ENCODE peak calls at places on chromosomes 4 and X, in six cellular contexts. U, C, F, N, E and X are unnamed samples.

GRCh38 chrX:105323951-105324350 is 103.5 kb upstream of the TEX13A start:
- DNase-seq in F (peak), E (no peak), N (peak), U (no peak), C (no peak), X (no peak)

GRCh38 chr4:159547645-159548308 is 444.9 kb downstream of the RAPGEF2 start:
- DNase-seq in N (peak), C (peak), F (peak), E (no peak), U (no peak), X (no peak)

GRCh38 chr4:83599183-83599582 is 63.3 kb downstream of the GPAT3 start:
- DNase-seq in E (no peak), N (no peak), U (no peak), F (peak), C (no peak), X (no peak)

GRCh38 chrX:66872771-66873170 is 233.9 kb upstream of the EDA2R start:
- DNase-seq in E (no peak), N (no peak), U (no peak), F (no peak), C (no peak), X (no peak)

GRCh38 chrX:69119122-69119521 is 46.1 kb downstream of the PJA1 start:
- DNase-seq in U (no peak), N (no peak), E (no peak), C (no peak), F (no peak), X (no peak)

GRCh38 chr4:1910643-1911042 is 39.5 kb downstream of the NSD2 start:
- DNase-seq in N (no peak), U (no peak), E (no peak), C (peak), F (peak), X (peak)

GRCh38 chr4:16253127-16253960 is 27.1 kb upstream of the TAPT1 start:
- DNase-seq in E (no peak), N (no peak), U (no peak), F (peak), C (no peak), X (peak)

GRCh38 chr4:186889876-186890643 is 166.4 kb upstream of the FAT1 start:
- DNase-seq in U (no peak), E (no peak), F (no peak), N (no peak), C (no peak), X (no peak)

GRCh38 chrX:68994135-68994882 is 165.5 kb downstream of the EFNB1 start:
- DNase-seq in E (no peak), F (no peak), U (no peak), N (no peak), C (no peak), X (no peak)

GRCh38 chrX:134679226-134679625 is 21.0 kb upstream of the PLAC1 start:
- DNase-seq in N (no peak), U (no peak), F (peak), E (no peak), C (no peak), X (no peak)

GRCh38 chrX:9420513-9420912 is 44.3 kb upstream of the TBL1X start:
- DNase-seq in E (no peak), F (no peak), C (no peak), U (no peak), N (no peak), X (no peak)

GRCh38 chr4:7777017-7777710 is 162.5 kb downstream of the AFAP1 start:
- DNase-seq in C (no peak), N (no peak), F (no peak), E (peak), U (no peak), X (no peak)

GRCh38 chr4:103996059-103996458 is 276.3 kb upstream of the TACR3 start:
- DNase-seq in N (no peak), U (no peak), F (no peak), E (no peak), C (peak), X (no peak)

GRCh38 chrX:147899715-147900114 is 12.0 kb upstream of the FMR1 start:
- DNase-seq in N (no peak), E (no peak), U (no peak), C (no peak), F (no peak), X (no peak)

GRCh38 chr4:39758176-39758575 is 60.2 kb downstream of the UBE2K start:
- DNase-seq in F (no peak), N (peak), C (no peak), U (no peak), E (no peak), X (no peak)

GRCh38 chr4:95155759-95156451 is 392.9 kb downstream of the UNC5C start:
- DNase-seq in N (no peak), C (no peak), F (peak), E (no peak), U (no peak), X (peak)

GRCh38 chrX:123607270-123607669 is 125.6 kb downstream of the THOC2 start:
- DNase-seq in N (no peak), F (no peak), C (no peak), U (no peak), E (no peak), X (no peak)

GRCh38 chrX:40012800-40013682 is 84.7 kb downstream of the BCOR start:
- DNase-seq in E (peak), F (peak), C (peak), U (peak), N (no peak), X (no peak)

GRCh38 chr4:186606593-186606992 is 51.2 kb upstream of the MTNR1A start:
- DNase-seq in N (peak), E (no peak), F (peak), C (no peak), U (no peak), X (no peak)

GRCh38 chr4:165079476-165079875 is 25.8 kb downstream of the TRIM75 start:
- DNase-seq in F (peak), N (peak), C (no peak), E (no peak), U (no peak), X (peak)

GRCh38 chrX:139126493-139126892 is 404.0 kb upstream of the F9 start:
- DNase-seq in N (no peak), F (no peak), E (peak), C (peak), U (no peak), X (peak)

GRCh38 chr4:126530996-126531585 is 1101.7 kb upstream of the INTU start:
- DNase-seq in N (no peak), F (peak), E (no peak), U (no peak), C (no peak), X (no peak)

GRCh38 chrX:78307665-78308064 is 19.7 kb downstream of the CYSLTR1 start:
- DNase-seq in F (no peak), N (no peak), U (no peak), E (no peak), C (no peak), X (no peak)

GRCh38 chrX:15349046-15349445 is 13.7 kb upstream of the PIGA start:
- DNase-seq in C (peak), U (peak), E (peak), N (no peak), F (peak), X (no peak)

GRCh38 chr4:152045781-152046571 is 285.2 kb upstream of the GATB start:
- DNase-seq in U (peak), F (no peak), N (peak), E (peak), C (peak), X (no peak)

GRCh38 chr4:113446019-113446418 is 315.5 kb downstream of the CAMK2D start:
- DNase-seq in U (no peak), E (no peak), F (peak), C (no peak), N (peak), X (no peak)

GRCh38 chrX:118498351-118498750 is 2.7 kb downstream of the DOCK11 start:
- DNase-seq in F (no peak), C (no peak), N (no peak), U (no peak), E (no peak), X (no peak)

GRCh38 chr4:155759372-155760252 is 791 bp downstream of the GUCY1B1 start:
- DNase-seq in N (no peak), E (peak), F (peak), U (no peak), C (peak), X (no peak)
- TF ChIP-seq CTCF in N (no peak), E (no peak), F (no peak), U (no peak), C (peak), X (no peak)

GRCh38 chrX:153836921-153837320 is 6.6 kb upstream of the PDZD4 start:
- DNase-seq in E (no peak), C (no peak), F (no peak), N (no peak), U (no peak), X (no peak)
- H3K4me3 ChIP-seq in E (no peak), C (no peak), F (no peak), N (no peak), U (no peak), X (no peak)

DNA sequence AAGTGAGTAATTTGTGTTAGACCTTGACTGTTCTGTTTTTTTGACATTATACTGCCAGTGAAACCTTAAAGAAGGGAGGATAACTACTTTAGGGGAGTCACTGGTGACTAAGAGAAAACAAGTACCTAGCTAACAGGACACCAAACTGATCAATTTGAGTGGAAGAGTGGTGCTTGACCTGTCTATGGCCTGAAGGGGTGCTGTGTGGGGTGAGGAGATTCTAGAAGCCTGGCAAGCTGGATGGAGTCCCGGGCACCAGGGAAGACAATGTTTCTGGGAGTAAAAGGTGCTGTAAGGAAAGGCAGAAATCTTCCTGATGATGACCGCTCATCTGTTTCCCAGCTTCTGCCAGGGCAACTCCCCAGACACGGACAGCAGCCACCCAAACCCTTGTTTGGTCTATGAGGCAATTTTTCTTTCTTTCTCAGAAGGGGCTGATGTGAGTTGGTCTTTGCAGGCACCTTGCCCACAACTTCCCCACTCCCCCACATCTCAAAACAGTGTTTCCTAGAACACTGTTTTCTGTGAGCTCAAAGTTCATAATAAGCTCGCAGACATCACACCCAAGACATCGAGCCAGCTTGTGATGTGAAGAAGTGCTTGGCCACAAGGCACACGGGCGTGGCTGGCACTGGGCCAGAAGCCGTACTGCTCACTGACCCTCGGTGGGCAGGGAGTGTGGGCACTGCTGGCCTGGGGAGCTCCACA is 4.6 kb downstream of the TXK start:
- DNase-seq in N (no peak), F (no peak), C (no peak), E (no peak), U (peak), X (no peak)
- TF ChIP-seq CTCF in N (peak), F (no peak), C (peak), E (no peak), U (no peak), X (no peak)

DNA sequence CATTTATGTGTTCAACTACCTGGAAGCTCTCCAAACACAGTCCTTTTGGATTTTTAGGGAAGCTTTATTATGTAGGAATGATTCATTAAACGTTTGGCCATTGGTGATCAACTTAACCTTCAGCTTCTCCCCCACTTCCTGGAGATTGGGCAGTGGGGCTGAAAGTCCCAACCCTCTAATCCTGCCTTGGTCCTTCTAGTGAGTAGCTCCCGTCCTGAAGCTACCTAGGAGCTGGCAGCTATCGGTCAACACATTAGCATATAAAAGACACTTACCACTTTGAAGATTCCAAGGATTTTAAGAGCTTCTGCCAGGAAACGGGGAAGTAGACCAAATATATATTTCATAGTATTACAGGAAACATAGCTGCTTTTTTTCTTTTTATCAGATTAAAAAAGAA is 69.7 kb downstream of the MCUB start:
- DNase-seq in U (no peak), E (no peak), F (no peak), N (no peak), C (no peak), X (no peak)
- H3K4me3 ChIP-seq in U (no peak), E (no peak), F (no peak), N (no peak), C (no peak), X (no peak)

GRCh38 chr4:175536852-175537453 is 275.1 kb downstream of the GPM6A start:
- DNase-seq in E (no peak), C (no peak), U (no peak), F (peak), N (peak), X (peak)
- TF ChIP-seq CTCF in E (peak), C (peak), U (no peak), F (peak), N (peak), X (peak)

DNA sequence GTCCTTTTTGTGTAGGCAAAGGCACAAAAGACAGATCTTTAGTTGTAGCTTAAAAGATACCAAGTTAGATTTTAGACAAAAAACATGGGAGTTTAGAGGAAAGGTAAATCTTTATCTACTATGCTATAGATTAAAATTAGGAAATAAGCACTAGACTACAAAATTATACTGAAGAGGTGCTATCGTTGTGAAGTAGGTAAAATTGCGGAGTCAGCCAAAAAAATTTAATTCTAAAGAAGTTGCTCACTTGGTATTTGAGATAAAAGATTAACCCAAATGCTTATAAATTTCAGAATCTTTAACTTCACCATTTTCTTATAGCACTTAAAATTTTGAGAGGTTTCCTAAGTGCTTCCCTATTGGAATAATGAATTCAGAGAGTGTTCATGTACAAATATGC is 604.1 kb downstream of the GRXCR1 start:
- DNase-seq in N (no peak), C (no peak), U (no peak), E (no peak), F (no peak), X (no peak)
- H3K4me3 ChIP-seq in N (no peak), C (no peak), U (no peak), E (no peak), F (no peak), X (no peak)

GRCh38 chr4:148057425-148058020 is 325.6 kb downstream of the ARHGAP10 start:
- DNase-seq in F (no peak), C (no peak), U (no peak), N (no peak), E (no peak), X (no peak)

GRCh38 chr4:148054275-148054674 is 322.4 kb downstream of the ARHGAP10 start:
- DNase-seq in U (no peak), C (peak), N (no peak), F (no peak), E (no peak), X (no peak)

GRCh38 chr4:148055844-148056243 is 324.0 kb downstream of the ARHGAP10 start:
- DNase-seq in F (no peak), U (no peak), C (no peak), N (no peak), E (no peak), X (no peak)

GRCh38 chr4:148058160-148058859 is 326.4 kb downstream of the ARHGAP10 start:
- DNase-seq in U (no peak), F (no peak), N (no peak), C (no peak), E (no peak), X (no peak)

DNA sequence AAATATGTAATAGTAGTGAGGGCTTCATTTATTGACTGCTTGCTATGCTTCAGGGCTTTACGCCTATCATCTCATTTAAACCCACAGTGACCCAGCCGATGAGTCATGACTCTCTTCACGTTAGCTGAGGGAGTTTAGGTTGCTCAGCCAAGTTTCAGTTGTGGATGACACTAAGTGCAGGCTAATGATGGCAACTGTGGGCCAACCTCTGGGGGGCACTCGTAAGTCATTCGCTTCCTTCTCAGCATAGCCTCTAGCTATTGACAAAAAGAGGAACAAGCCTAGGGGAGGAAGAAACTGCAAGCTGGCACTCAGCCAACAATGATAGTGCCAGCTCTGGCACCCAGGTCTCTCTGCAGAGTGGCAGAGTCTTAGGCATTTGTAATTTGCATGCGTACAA is 325.0 kb downstream of the ARHGAP10 start:
- DNase-seq in U (peak), F (peak), N (no peak), E (peak), C (no peak), X (no peak)
- TF ChIP-seq CTCF in U (no peak), F (no peak), N (no peak), E (no peak), C (no peak), X (no peak)

GRCh38 chr4:154422152-154422551 is 69.4 kb downstream of the DCHS2 start:
- DNase-seq in N (no peak), F (no peak), E (no peak), C (no peak), U (no peak), X (no peak)
- H3K4me3 ChIP-seq in N (no peak), F (no peak), E (no peak), C (no peak), U (no peak), X (no peak)